ENCODE peak calls at places on chromosome 10, in six cellular contexts. A, H, F, U, W and Q are unnamed samples.
A peak's percentile ranks its signal among the peaks of the same experiment; 100 is the strongest.

GRCh38 chr10:3825244-3825643 is 40.2 kb upstream of the KLF6 start:
- DNase-seq in H (no peak), A (no peak), F (no peak), U (no peak), W (peak; percentile 81), Q (no peak)

GRCh38 chr10:76286536-76286935 is 855.1 kb downstream of the LRMDA start:
- DNase-seq in F (no peak), U (no peak), H (no peak), A (no peak), W (no peak), Q (no peak)

GRCh38 chr10:133162910-133163856 is 3.2 kb downstream of the KNDC1 start:
- DNase-seq in A (no peak), H (no peak), U (no peak), W (no peak), F (no peak), Q (no peak)

GRCh38 chr10:5611899-5612680 is 54.3 kb downstream of the ASB13 start:
- DNase-seq in U (no peak), W (no peak), A (no peak), F (no peak), H (no peak), Q (no peak)

GRCh38 chr10:89427629-89428028 is 13.3 kb downstream of the IFIT5 start:
- DNase-seq in F (no peak), W (no peak), A (no peak), H (no peak), U (no peak), Q (no peak)

GRCh38 chr10:111785921-111786320 is 397.6 kb downstream of the GPAM start:
- DNase-seq in A (no peak), H (no peak), W (no peak), U (no peak), F (no peak), Q (no peak)

GRCh38 chr10:77023396-77023795 is 614.2 kb downstream of the KCNMA1 start:
- DNase-seq in U (no peak), F (no peak), H (no peak), W (no peak), A (no peak), Q (no peak)

GRCh38 chr10:89274928-89275327 is 23.4 kb upstream of the LIPA start:
- DNase-seq in A (no peak), U (no peak), H (no peak), F (no peak), W (no peak), Q (no peak)

GRCh38 chr10:43869669-43870322 is 221.1 kb upstream of the ZNF32 start:
- DNase-seq in W (no peak), U (no peak), F (no peak), H (no peak), A (no peak), Q (no peak)

GRCh38 chr10:62019013-62019684 is 117.7 kb downstream of the ARID5B start:
- DNase-seq in H (no peak), W (no peak), U (peak; percentile 18), A (no peak), F (no peak), Q (no peak)

GRCh38 chr10:27558612-27559020 is 54.5 kb downstream of the RAB18 start:
- DNase-seq in U (peak; percentile 49), F (peak; percentile 31), A (no peak), H (no peak), W (peak; percentile 28), Q (no peak)